ENCODE peak calls at places on chromosomes 4 and X, in six cellular contexts. One of them, this sample, is unnamed.

GRCh38 chr4:89152972-89153371 is 41.6 kb downstream of the TIGD2 start:
- DNase-seq in GM23248: peak; percentile 24
- DNase-seq in heart left ventricle: no peak
- DNase-seq in kidney: no peak
- DNase-seq in astrocyte: no peak
- DNase-seq in mesenchymal stem cell: no peak
- DNase-seq in this sample: no peak

GRCh38 chrX:2699959-2700358 is 8.9 kb downstream of the CD99 start:
- DNase-seq in GM23248: no peak
- DNase-seq in heart left ventricle: peak; percentile 5
- DNase-seq in kidney: no peak
- DNase-seq in astrocyte: no peak
- DNase-seq in mesenchymal stem cell: no peak
- DNase-seq in this sample: no peak

GRCh38 chr4:127732623-127733199 is 2.5 kb downstream of the SLC25A31 start:
- DNase-seq in GM23248: peak; percentile 63
- DNase-seq in heart left ventricle: no peak
- DNase-seq in kidney: no peak
- DNase-seq in astrocyte: peak; percentile 16
- DNase-seq in mesenchymal stem cell: peak; percentile 61
- DNase-seq in this sample: no peak

GRCh38 chr4:80180743-80181142 is 16.6 kb upstream of the PRDM8 start:
- DNase-seq in GM23248: peak; percentile 53
- DNase-seq in heart left ventricle: no peak
- DNase-seq in kidney: no peak
- DNase-seq in astrocyte: no peak
- DNase-seq in mesenchymal stem cell: no peak
- DNase-seq in this sample: no peak

GRCh38 chr4:182825786-182826185 is 91.4 kb downstream of the DCTD start:
- DNase-seq in GM23248: no peak
- DNase-seq in heart left ventricle: no peak
- DNase-seq in kidney: no peak
- DNase-seq in astrocyte: no peak
- DNase-seq in mesenchymal stem cell: no peak
- DNase-seq in this sample: no peak

GRCh38 chr4:86450189-86450588 is 90.3 kb upstream of the MAPK10 start:
- DNase-seq in GM23248: no peak
- DNase-seq in heart left ventricle: no peak
- DNase-seq in kidney: no peak
- DNase-seq in astrocyte: no peak
- DNase-seq in mesenchymal stem cell: no peak
- DNase-seq in this sample: no peak

GRCh38 chrX:2609431-2610238 is 81.5 kb upstream of the CD99 start:
- DNase-seq in GM23248: peak; percentile 51
- DNase-seq in heart left ventricle: no peak
- DNase-seq in kidney: no peak
- DNase-seq in astrocyte: no peak
- DNase-seq in mesenchymal stem cell: peak; percentile 46
- DNase-seq in this sample: no peak

GRCh38 chr4:124212835-124213640 is 499.5 kb downstream of the ANKRD50 start:
- DNase-seq in GM23248: peak; percentile 14
- DNase-seq in heart left ventricle: no peak
- DNase-seq in kidney: no peak
- DNase-seq in astrocyte: no peak
- DNase-seq in mesenchymal stem cell: peak; percentile 40
- DNase-seq in this sample: peak; percentile 16

GRCh38 chr4:56818797-56819196 is 2.7 kb downstream of the SPINK2 start:
- DNase-seq in GM23248: no peak
- DNase-seq in heart left ventricle: no peak
- DNase-seq in kidney: no peak
- DNase-seq in astrocyte: no peak
- DNase-seq in mesenchymal stem cell: no peak
- DNase-seq in this sample: no peak

GRCh38 chrX:139207655-139208054 is 322.9 kb upstream of the F9 start:
- DNase-seq in GM23248: no peak
- DNase-seq in heart left ventricle: no peak
- DNase-seq in kidney: no peak
- DNase-seq in astrocyte: no peak
- DNase-seq in mesenchymal stem cell: no peak
- DNase-seq in this sample: no peak

GRCh38 chrX:129043138-129043537 is 480.2 kb downstream of the SMARCA1 start:
- DNase-seq in GM23248: no peak
- DNase-seq in heart left ventricle: no peak
- DNase-seq in kidney: no peak
- DNase-seq in astrocyte: no peak
- DNase-seq in mesenchymal stem cell: no peak
- DNase-seq in this sample: no peak

GRCh38 chrX:64350047-64350446 is 45.2 kb downstream of the MTMR8 start:
- DNase-seq in GM23248: no peak
- DNase-seq in heart left ventricle: no peak
- DNase-seq in kidney: no peak
- DNase-seq in astrocyte: no peak
- DNase-seq in mesenchymal stem cell: no peak
- DNase-seq in this sample: no peak

GRCh38 chr4:177706916-177707315 is 264.7 kb upstream of the AGA start:
- DNase-seq in GM23248: no peak
- DNase-seq in heart left ventricle: no peak
- DNase-seq in kidney: no peak
- DNase-seq in astrocyte: no peak
- DNase-seq in mesenchymal stem cell: no peak
- DNase-seq in this sample: no peak

GRCh38 chrX:119266364-119266995 is 30.4 kb downstream of the PGRMC1 start:
- DNase-seq in GM23248: peak; percentile 49
- DNase-seq in heart left ventricle: no peak
- DNase-seq in kidney: no peak
- DNase-seq in astrocyte: no peak
- DNase-seq in mesenchymal stem cell: peak; percentile 10
- DNase-seq in this sample: no peak

GRCh38 chrX:12372111-12372510 is 233.8 kb downstream of the FRMPD4 start:
- DNase-seq in GM23248: no peak
- DNase-seq in heart left ventricle: no peak
- DNase-seq in kidney: no peak
- DNase-seq in astrocyte: peak; percentile 39
- DNase-seq in mesenchymal stem cell: no peak
- DNase-seq in this sample: no peak

GRCh38 chr4:86357608-86358007 is 2.2 kb downstream of the MAPK10 start:
- DNase-seq in GM23248: no peak
- DNase-seq in heart left ventricle: no peak
- DNase-seq in kidney: no peak
- DNase-seq in astrocyte: no peak
- DNase-seq in mesenchymal stem cell: no peak
- DNase-seq in this sample: no peak

GRCh38 chr4:59518005-59518823 is 1681.9 kb upstream of the ADGRL3 start:
- DNase-seq in GM23248: no peak
- DNase-seq in heart left ventricle: no peak
- DNase-seq in kidney: peak; percentile 51
- DNase-seq in astrocyte: no peak
- DNase-seq in mesenchymal stem cell: no peak
- DNase-seq in this sample: no peak

GRCh38 chrX:68693481-68694410 is 46.3 kb downstream of the STARD8 start:
- DNase-seq in GM23248: peak; percentile 73
- DNase-seq in heart left ventricle: peak; percentile 87
- DNase-seq in kidney: peak; percentile 94
- DNase-seq in astrocyte: peak; percentile 53
- DNase-seq in mesenchymal stem cell: peak; percentile 60
- DNase-seq in this sample: peak; percentile 90

GRCh38 chr4:24753519-24753918 is 41.9 kb upstream of the SOD3 start:
- DNase-seq in GM23248: peak; percentile 81
- DNase-seq in heart left ventricle: no peak
- DNase-seq in kidney: no peak
- DNase-seq in astrocyte: no peak
- DNase-seq in mesenchymal stem cell: peak; percentile 28
- DNase-seq in this sample: no peak

DNA sequence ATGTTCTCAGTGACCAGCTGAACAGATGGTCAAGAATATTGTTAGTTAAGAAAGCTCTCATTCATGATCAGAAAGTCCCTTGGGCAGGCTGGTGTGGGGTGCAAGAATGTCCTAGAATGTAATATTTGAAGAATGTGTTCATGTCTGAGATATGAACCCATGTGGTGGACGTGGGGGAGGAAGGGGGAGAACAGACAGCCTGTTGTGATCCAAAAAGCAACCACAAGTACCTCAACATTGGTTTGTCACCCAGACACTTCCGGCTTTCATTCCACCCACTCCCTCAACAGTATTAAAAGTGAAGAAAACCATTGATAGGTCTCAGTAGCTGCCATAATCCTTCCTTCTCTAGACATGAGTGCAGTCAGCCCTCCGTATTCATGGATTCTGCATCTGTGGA is 82.2 kb downstream of the MAML3 start:
- DNase-seq in GM23248: peak; percentile 84
- DNase-seq in heart left ventricle: peak; percentile 77
- DNase-seq in kidney: no peak
- DNase-seq in astrocyte: peak; percentile 99
- DNase-seq in mesenchymal stem cell: no peak
- DNase-seq in this sample: peak; percentile 51
- H3K4me1 ChIP-seq in GM23248: peaks cover 47% of the 10 kb centered on the region
- H3K4me1 ChIP-seq in heart left ventricle: no peaks in the 10 kb centered on the region
- H3K4me1 ChIP-seq in kidney: no peaks in the 10 kb centered on the region
- H3K4me1 ChIP-seq in astrocyte: peaks cover 13% of the 10 kb centered on the region
- H3K4me1 ChIP-seq in mesenchymal stem cell: peaks cover 5% of the 10 kb centered on the region
- H3K4me1 ChIP-seq in this sample: no peaks in the 10 kb centered on the region

DNA sequence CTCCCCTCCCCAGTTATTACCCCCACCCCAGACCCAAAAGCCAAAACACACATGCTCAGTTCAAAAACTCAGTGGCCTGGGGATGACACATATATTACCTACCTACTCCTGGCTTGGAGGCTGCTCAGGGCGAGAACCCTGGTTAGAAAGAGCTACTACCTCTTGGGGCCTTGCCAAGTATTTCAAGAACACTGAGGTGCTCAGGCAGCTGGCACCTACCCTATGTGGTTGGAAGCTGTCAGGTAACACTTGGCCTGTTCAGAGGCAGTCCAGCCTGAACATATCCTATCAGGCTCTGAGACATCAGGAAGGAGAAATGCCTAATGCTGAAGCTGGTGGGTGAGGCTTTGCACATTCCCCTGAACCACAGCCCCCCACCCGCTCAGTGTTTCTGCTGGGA is 4.9 kb downstream of the BCAP31 start:
- DNase-seq in GM23248: no peak
- DNase-seq in heart left ventricle: no peak
- DNase-seq in kidney: peak; percentile 35
- DNase-seq in astrocyte: no peak
- DNase-seq in mesenchymal stem cell: no peak
- DNase-seq in this sample: no peak
- H3K4me3 ChIP-seq in GM23248: no peak overlapping the region
- H3K4me3 ChIP-seq in heart left ventricle: no peak overlapping the region
- H3K4me3 ChIP-seq in kidney: no peak overlapping the region
- H3K4me3 ChIP-seq in astrocyte: no peak overlapping the region
- H3K4me3 ChIP-seq in mesenchymal stem cell: no peak overlapping the region
- H3K4me3 ChIP-seq in this sample: no peak overlapping the region

GRCh38 chrX:131826572-131826971 is 196.5 kb upstream of the STK26 start:
- DNase-seq in GM23248: no peak
- DNase-seq in heart left ventricle: no peak
- DNase-seq in kidney: no peak
- DNase-seq in astrocyte: no peak
- DNase-seq in mesenchymal stem cell: no peak
- DNase-seq in this sample: no peak

GRCh38 chrX:131830400-131831184 is 192.5 kb upstream of the STK26 start:
- DNase-seq in GM23248: peak; percentile 42
- DNase-seq in heart left ventricle: peak; percentile 78
- DNase-seq in kidney: peak; percentile 86
- DNase-seq in astrocyte: peak; percentile 30
- DNase-seq in mesenchymal stem cell: peak; percentile 89
- DNase-seq in this sample: peak; percentile 72

GRCh38 chrX:131831185-131831520 is 191.9 kb upstream of the STK26 start:
- DNase-seq in GM23248: no peak
- DNase-seq in heart left ventricle: no peak
- DNase-seq in kidney: no peak
- DNase-seq in astrocyte: no peak
- DNase-seq in mesenchymal stem cell: no peak
- DNase-seq in this sample: no peak

GRCh38 chrX:131828482-131828881 is 194.6 kb upstream of the STK26 start:
- DNase-seq in GM23248: no peak
- DNase-seq in heart left ventricle: no peak
- DNase-seq in kidney: no peak
- DNase-seq in astrocyte: no peak
- DNase-seq in mesenchymal stem cell: no peak
- DNase-seq in this sample: no peak

GRCh38 chrX:131827935-131828334 is 195.2 kb upstream of the STK26 start:
- DNase-seq in GM23248: peak; percentile 19
- DNase-seq in heart left ventricle: no peak
- DNase-seq in kidney: no peak
- DNase-seq in astrocyte: no peak
- DNase-seq in mesenchymal stem cell: peak; percentile 41
- DNase-seq in this sample: peak; percentile 40
- H3K27ac ChIP-seq in GM23248: no peak overlapping the region
- H3K27ac ChIP-seq in heart left ventricle: no peak overlapping the region
- H3K27ac ChIP-seq in kidney: no peak overlapping the region
- H3K27ac ChIP-seq in astrocyte: no peak overlapping the region
- H3K27ac ChIP-seq in mesenchymal stem cell: no peak overlapping the region
- H3K27ac ChIP-seq in this sample: no peak overlapping the region

GRCh38 chr4:99825272-99825671 is 8.6 kb downstream of the DAPP1 start:
- DNase-seq in GM23248: no peak
- DNase-seq in heart left ventricle: no peak
- DNase-seq in kidney: no peak
- DNase-seq in astrocyte: no peak
- DNase-seq in mesenchymal stem cell: no peak
- DNase-seq in this sample: no peak

GRCh38 chr4:99818661-99819060 is 2.0 kb downstream of the DAPP1 start:
- DNase-seq in GM23248: no peak
- DNase-seq in heart left ventricle: no peak
- DNase-seq in kidney: no peak
- DNase-seq in astrocyte: no peak
- DNase-seq in mesenchymal stem cell: no peak
- DNase-seq in this sample: no peak

GRCh38 chr4:99822734-99823133 is 6.1 kb downstream of the DAPP1 start:
- DNase-seq in GM23248: no peak
- DNase-seq in heart left ventricle: no peak
- DNase-seq in kidney: no peak
- DNase-seq in astrocyte: no peak
- DNase-seq in mesenchymal stem cell: no peak
- DNase-seq in this sample: no peak

GRCh38 chr4:99824070-99824599 is 7.5 kb downstream of the DAPP1 start:
- DNase-seq in GM23248: no peak
- DNase-seq in heart left ventricle: no peak
- DNase-seq in kidney: no peak
- DNase-seq in astrocyte: no peak
- DNase-seq in mesenchymal stem cell: no peak
- DNase-seq in this sample: no peak

GRCh38 chr4:99821918-99822503 is 5.4 kb downstream of the DAPP1 start:
- DNase-seq in GM23248: no peak
- DNase-seq in heart left ventricle: no peak
- DNase-seq in kidney: no peak
- DNase-seq in astrocyte: no peak
- DNase-seq in mesenchymal stem cell: no peak
- DNase-seq in this sample: no peak
- H3K4me1 ChIP-seq in GM23248: no peaks in the 10 kb centered on the region
- H3K4me1 ChIP-seq in heart left ventricle: no peaks in the 10 kb centered on the region
- H3K4me1 ChIP-seq in kidney: no peaks in the 10 kb centered on the region
- H3K4me1 ChIP-seq in astrocyte: no peaks in the 10 kb centered on the region
- H3K4me1 ChIP-seq in mesenchymal stem cell: no peaks in the 10 kb centered on the region
- H3K4me1 ChIP-seq in this sample: no peaks in the 10 kb centered on the region

GRCh38 chr4:87521757-87522374 is 7.3 kb downstream of the SPARCL1 start:
- DNase-seq in GM23248: peak; percentile 58
- DNase-seq in heart left ventricle: no peak
- DNase-seq in kidney: no peak
- DNase-seq in astrocyte: peak; percentile 79
- DNase-seq in mesenchymal stem cell: peak; percentile 15
- DNase-seq in this sample: no peak
- H3K4me3 ChIP-seq in GM23248: no peak overlapping the region
- H3K4me3 ChIP-seq in heart left ventricle: no peak overlapping the region
- H3K4me3 ChIP-seq in kidney: no peak overlapping the region
- H3K4me3 ChIP-seq in astrocyte: no peak overlapping the region
- H3K4me3 ChIP-seq in mesenchymal stem cell: no peak overlapping the region
- H3K4me3 ChIP-seq in this sample: peak overlapping the region; percentile 29